ENCODE peak calls at places on chromosomes 12 and 14, in eight cellular contexts. One of them, this sample, is unnamed.

GRCh38 chr12:89825591-89826449 is 117.2 kb upstream of the ATP2B1 start:
- DNase-seq in smooth muscle cell of the brain vasculature: no peak
- DNase-seq in GM20000: no peak
- DNase-seq in iPS DF 6.9: no peak
- DNase-seq in cardiac muscle cell: no peak
- DNase-seq in A549: peak
- DNase-seq in AG09309: no peak
- DNase-seq in ELR: peak
- DNase-seq in this sample: peak

GRCh38 chr14:100775831-100776591 is 49.3 kb downstream of the DLK1 start:
- DNase-seq in iPS DF 6.9: no peak
- DNase-seq in ELR: no peak
- DNase-seq in cardiac muscle cell: peak
- DNase-seq in smooth muscle cell of the brain vasculature: no peak
- DNase-seq in AG09309: no peak
- DNase-seq in GM20000: peak
- DNase-seq in A549: no peak
- DNase-seq in this sample: no peak

GRCh38 chr14:75439989-75440388 is 12.2 kb downstream of the JDP2 start:
- DNase-seq in smooth muscle cell of the brain vasculature: no peak
- DNase-seq in ELR: no peak
- DNase-seq in GM20000: no peak
- DNase-seq in AG09309: no peak
- DNase-seq in A549: no peak
- DNase-seq in cardiac muscle cell: no peak
- DNase-seq in iPS DF 6.9: no peak
- DNase-seq in this sample: no peak

GRCh38 chr14:53501361-53502320 is 348.5 kb upstream of the DDHD1 start:
- DNase-seq in iPS DF 6.9: no peak
- DNase-seq in ELR: peak
- DNase-seq in AG09309: no peak
- DNase-seq in cardiac muscle cell: no peak
- DNase-seq in A549: no peak
- DNase-seq in smooth muscle cell of the brain vasculature: no peak
- DNase-seq in GM20000: no peak
- DNase-seq in this sample: peak

GRCh38 chr14:74875941-74876913 is at the start of gene PROX2:
- DNase-seq in iPS DF 6.9: no peak
- DNase-seq in GM20000: no peak
- DNase-seq in ELR: no peak
- DNase-seq in cardiac muscle cell: no peak
- DNase-seq in smooth muscle cell of the brain vasculature: no peak
- DNase-seq in A549: no peak
- DNase-seq in AG09309: no peak
- DNase-seq in this sample: no peak

GRCh38 chr12:122072031-122072970 is 6.3 kb upstream of the MLXIP start:
- DNase-seq in cardiac muscle cell: peak
- DNase-seq in GM20000: no peak
- DNase-seq in smooth muscle cell of the brain vasculature: peak
- DNase-seq in AG09309: peak
- DNase-seq in ELR: peak
- DNase-seq in iPS DF 6.9: no peak
- DNase-seq in A549: peak
- DNase-seq in this sample: peak

GRCh38 chr12:76047060-76047459 is 15.5 kb upstream of the PHLDA1 start:
- DNase-seq in ELR: no peak
- DNase-seq in A549: no peak
- DNase-seq in AG09309: no peak
- DNase-seq in cardiac muscle cell: no peak
- DNase-seq in smooth muscle cell of the brain vasculature: no peak
- DNase-seq in iPS DF 6.9: no peak
- DNase-seq in GM20000: no peak
- DNase-seq in this sample: no peak

GRCh38 chr12:67394600-67394999 is 125.4 kb downstream of the CAND1 start:
- DNase-seq in iPS DF 6.9: no peak
- DNase-seq in GM20000: no peak
- DNase-seq in cardiac muscle cell: no peak
- DNase-seq in A549: no peak
- DNase-seq in AG09309: peak
- DNase-seq in smooth muscle cell of the brain vasculature: peak
- DNase-seq in ELR: no peak
- DNase-seq in this sample: peak

GRCh38 chr12:13661005-13661887 is 320.2 kb downstream of the GRIN2B start:
- DNase-seq in ELR: peak
- DNase-seq in cardiac muscle cell: peak
- DNase-seq in iPS DF 6.9: peak
- DNase-seq in smooth muscle cell of the brain vasculature: no peak
- DNase-seq in GM20000: peak
- DNase-seq in A549: peak
- DNase-seq in AG09309: peak
- DNase-seq in this sample: peak

GRCh38 chr12:106030210-106031175 is 108.3 kb downstream of the NUAK1 start:
- DNase-seq in cardiac muscle cell: no peak
- DNase-seq in GM20000: no peak
- DNase-seq in smooth muscle cell of the brain vasculature: peak
- DNase-seq in A549: peak
- DNase-seq in AG09309: peak
- DNase-seq in ELR: peak
- DNase-seq in iPS DF 6.9: no peak
- DNase-seq in this sample: peak

GRCh38 chr12:101501410-101502045 is 26.4 kb downstream of the SPIC start:
- DNase-seq in ELR: no peak
- DNase-seq in iPS DF 6.9: no peak
- DNase-seq in GM20000: no peak
- DNase-seq in cardiac muscle cell: no peak
- DNase-seq in AG09309: no peak
- DNase-seq in smooth muscle cell of the brain vasculature: no peak
- DNase-seq in A549: no peak
- DNase-seq in this sample: peak

GRCh38 chr12:30200864-30201263 is 417.1 kb upstream of the TMTC1 start:
- DNase-seq in iPS DF 6.9: no peak
- DNase-seq in smooth muscle cell of the brain vasculature: no peak
- DNase-seq in GM20000: no peak
- DNase-seq in cardiac muscle cell: peak
- DNase-seq in AG09309: no peak
- DNase-seq in ELR: no peak
- DNase-seq in A549: no peak
- DNase-seq in this sample: no peak

GRCh38 chr14:56590535-56590951 is 10.9 kb downstream of the TMEM260 start:
- DNase-seq in A549: no peak
- DNase-seq in AG09309: no peak
- DNase-seq in cardiac muscle cell: peak
- DNase-seq in ELR: no peak
- DNase-seq in GM20000: no peak
- DNase-seq in iPS DF 6.9: no peak
- DNase-seq in smooth muscle cell of the brain vasculature: no peak
- DNase-seq in this sample: no peak

GRCh38 chr14:52835122-52835903 is 43.9 kb upstream of the GNPNAT1 start:
- DNase-seq in GM20000: no peak
- DNase-seq in AG09309: no peak
- DNase-seq in iPS DF 6.9: no peak
- DNase-seq in cardiac muscle cell: no peak
- DNase-seq in smooth muscle cell of the brain vasculature: no peak
- DNase-seq in ELR: peak
- DNase-seq in A549: peak
- DNase-seq in this sample: peak

GRCh38 chr12:107760207-107760816 is 625 bp downstream of the PRDM4 start:
- DNase-seq in cardiac muscle cell: peak
- DNase-seq in GM20000: peak
- DNase-seq in A549: peak
- DNase-seq in AG09309: no peak
- DNase-seq in smooth muscle cell of the brain vasculature: no peak
- DNase-seq in iPS DF 6.9: no peak
- DNase-seq in ELR: peak
- DNase-seq in this sample: peak

GRCh38 chr14:61091657-61092273 is 110.7 kb downstream of the SLC38A6 start:
- DNase-seq in ELR: no peak
- DNase-seq in iPS DF 6.9: no peak
- DNase-seq in smooth muscle cell of the brain vasculature: no peak
- DNase-seq in cardiac muscle cell: peak
- DNase-seq in GM20000: no peak
- DNase-seq in AG09309: no peak
- DNase-seq in A549: no peak
- DNase-seq in this sample: no peak

GRCh38 chr12:65825573-65826512 is 1.6 kb downstream of the HMGA2 start:
- DNase-seq in AG09309: no peak
- DNase-seq in GM20000: peak
- DNase-seq in ELR: peak
- DNase-seq in smooth muscle cell of the brain vasculature: no peak
- DNase-seq in cardiac muscle cell: peak
- DNase-seq in iPS DF 6.9: no peak
- DNase-seq in A549: peak
- DNase-seq in this sample: no peak